ENCODE peak calls at places on chromosomes 3 and 15, in ten cellular contexts. One of them, this sample, is unnamed.

GRCh38 chr15:101652783-101653430 is 726 bp upstream of the TM2D3 start:
- DNase-seq in breast epithelium: peak; percentile 35
- DNase-seq in transverse colon: no peak
- DNase-seq in heart left ventricle: no peak
- DNase-seq in GM20000: no peak
- DNase-seq in right atrium auricular region: no peak
- DNase-seq in ascending aorta: no peak
- DNase-seq in H9: no peak
- DNase-seq in WTC11: peak; percentile 42
- DNase-seq in thoracic aorta: no peak
- DNase-seq in this sample: no peak

GRCh38 chr3:158261371-158261991 is 151.6 kb downstream of the RSRC1 start:
- DNase-seq in breast epithelium: no peak
- DNase-seq in GM20000: no peak
- DNase-seq in right atrium auricular region: no peak
- DNase-seq in H9: no peak
- DNase-seq in ascending aorta: no peak
- DNase-seq in transverse colon: no peak
- DNase-seq in thoracic aorta: no peak
- DNase-seq in heart left ventricle: no peak
- DNase-seq in WTC11: no peak
- DNase-seq in this sample: no peak

GRCh38 chr3:46904303-46905190 is 27.0 kb downstream of the PTH1R start:
- DNase-seq in breast epithelium: no peak
- DNase-seq in right atrium auricular region: no peak
- DNase-seq in WTC11: no peak
- DNase-seq in heart left ventricle: no peak
- DNase-seq in GM20000: no peak
- DNase-seq in ascending aorta: no peak
- DNase-seq in H9: no peak
- DNase-seq in thoracic aorta: no peak
- DNase-seq in transverse colon: no peak
- DNase-seq in this sample: no peak

GRCh38 chr3:10994311-10994710 is 1.8 kb downstream of the SLC6A1 start:
- DNase-seq in WTC11: no peak
- DNase-seq in thoracic aorta: no peak
- DNase-seq in right atrium auricular region: no peak
- DNase-seq in heart left ventricle: no peak
- DNase-seq in transverse colon: no peak
- DNase-seq in H9: no peak
- DNase-seq in GM20000: no peak
- DNase-seq in breast epithelium: no peak
- DNase-seq in ascending aorta: no peak
- DNase-seq in this sample: no peak

GRCh38 chr3:16482770-16483531 is 30.5 kb downstream of the RFTN1 start:
- DNase-seq in heart left ventricle: no peak
- DNase-seq in breast epithelium: no peak
- DNase-seq in thoracic aorta: no peak
- DNase-seq in transverse colon: peak; percentile 35
- DNase-seq in WTC11: peak; percentile 64
- DNase-seq in H9: peak; percentile 75
- DNase-seq in GM20000: peak; percentile 61
- DNase-seq in ascending aorta: no peak
- DNase-seq in right atrium auricular region: no peak
- DNase-seq in this sample: no peak

GRCh38 chr3:155895379-155895900 is 25.0 kb downstream of the GMPS start:
- DNase-seq in H9: no peak
- DNase-seq in ascending aorta: no peak
- DNase-seq in heart left ventricle: no peak
- DNase-seq in GM20000: no peak
- DNase-seq in thoracic aorta: no peak
- DNase-seq in right atrium auricular region: no peak
- DNase-seq in transverse colon: no peak
- DNase-seq in breast epithelium: no peak
- DNase-seq in WTC11: no peak
- DNase-seq in this sample: no peak

GRCh38 chr15:98103570-98103969 is 143.1 kb downstream of the ARRDC4 start:
- DNase-seq in thoracic aorta: no peak
- DNase-seq in heart left ventricle: no peak
- DNase-seq in GM20000: no peak
- DNase-seq in WTC11: no peak
- DNase-seq in transverse colon: no peak
- DNase-seq in breast epithelium: no peak
- DNase-seq in right atrium auricular region: no peak
- DNase-seq in ascending aorta: no peak
- DNase-seq in H9: no peak
- DNase-seq in this sample: no peak

GRCh38 chr3:126025116-126025729 is 56.2 kb downstream of the ROPN1B start:
- DNase-seq in WTC11: no peak
- DNase-seq in GM20000: no peak
- DNase-seq in transverse colon: no peak
- DNase-seq in heart left ventricle: no peak
- DNase-seq in thoracic aorta: no peak
- DNase-seq in ascending aorta: no peak
- DNase-seq in right atrium auricular region: no peak
- DNase-seq in breast epithelium: no peak
- DNase-seq in H9: peak; percentile 22
- DNase-seq in this sample: no peak

GRCh38 chr3:174769171-174769570 is 90.0 kb upstream of the NAALADL2 start:
- DNase-seq in transverse colon: no peak
- DNase-seq in thoracic aorta: no peak
- DNase-seq in ascending aorta: no peak
- DNase-seq in breast epithelium: no peak
- DNase-seq in H9: no peak
- DNase-seq in WTC11: no peak
- DNase-seq in GM20000: no peak
- DNase-seq in right atrium auricular region: no peak
- DNase-seq in heart left ventricle: no peak
- DNase-seq in this sample: no peak

GRCh38 chr15:25176991-25177954 is 222.5 kb downstream of the SNRPN start:
- DNase-seq in H9: no peak
- DNase-seq in right atrium auricular region: peak; percentile 38
- DNase-seq in heart left ventricle: peak; percentile 42
- DNase-seq in thoracic aorta: no peak
- DNase-seq in WTC11: peak; percentile 5
- DNase-seq in breast epithelium: peak; percentile 6
- DNase-seq in GM20000: no peak
- DNase-seq in ascending aorta: no peak
- DNase-seq in transverse colon: peak; percentile 2
- DNase-seq in this sample: peak; percentile 13

GRCh38 chr3:48979451-48979850 is 10.6 kb upstream of the P4HTM start:
- DNase-seq in transverse colon: no peak
- DNase-seq in thoracic aorta: no peak
- DNase-seq in heart left ventricle: no peak
- DNase-seq in breast epithelium: no peak
- DNase-seq in ascending aorta: no peak
- DNase-seq in WTC11: no peak
- DNase-seq in H9: no peak
- DNase-seq in GM20000: no peak
- DNase-seq in right atrium auricular region: no peak
- DNase-seq in this sample: no peak

GRCh38 chr15:88681610-88682221 is 42.9 kb downstream of the ISG20 start:
- DNase-seq in thoracic aorta: no peak
- DNase-seq in transverse colon: no peak
- DNase-seq in WTC11: no peak
- DNase-seq in ascending aorta: no peak
- DNase-seq in right atrium auricular region: peak; percentile 54
- DNase-seq in H9: no peak
- DNase-seq in GM20000: no peak
- DNase-seq in heart left ventricle: no peak
- DNase-seq in breast epithelium: no peak
- DNase-seq in this sample: no peak

GRCh38 chr3:79515072-79515471 is 252.7 kb downstream of the ROBO1 start:
- DNase-seq in transverse colon: no peak
- DNase-seq in thoracic aorta: no peak
- DNase-seq in heart left ventricle: no peak
- DNase-seq in WTC11: no peak
- DNase-seq in H9: no peak
- DNase-seq in breast epithelium: peak; percentile 35
- DNase-seq in ascending aorta: no peak
- DNase-seq in GM20000: no peak
- DNase-seq in right atrium auricular region: no peak
- DNase-seq in this sample: no peak

GRCh38 chr3:79516795-79517194 is 251.0 kb downstream of the ROBO1 start:
- DNase-seq in breast epithelium: no peak
- DNase-seq in transverse colon: no peak
- DNase-seq in heart left ventricle: no peak
- DNase-seq in right atrium auricular region: no peak
- DNase-seq in H9: no peak
- DNase-seq in GM20000: no peak
- DNase-seq in ascending aorta: no peak
- DNase-seq in WTC11: no peak
- DNase-seq in thoracic aorta: no peak
- DNase-seq in this sample: no peak

GRCh38 chr3:79521221-79521848 is 246.5 kb downstream of the ROBO1 start:
- DNase-seq in GM20000: no peak
- DNase-seq in breast epithelium: no peak
- DNase-seq in thoracic aorta: no peak
- DNase-seq in transverse colon: no peak
- DNase-seq in right atrium auricular region: no peak
- DNase-seq in WTC11: no peak
- DNase-seq in ascending aorta: no peak
- DNase-seq in heart left ventricle: no peak
- DNase-seq in H9: no peak
- DNase-seq in this sample: no peak

GRCh38 chr3:79517766-79518413 is 249.9 kb downstream of the ROBO1 start:
- DNase-seq in thoracic aorta: no peak
- DNase-seq in breast epithelium: no peak
- DNase-seq in H9: no peak
- DNase-seq in heart left ventricle: no peak
- DNase-seq in ascending aorta: no peak
- DNase-seq in right atrium auricular region: no peak
- DNase-seq in WTC11: peak; percentile 32
- DNase-seq in GM20000: no peak
- DNase-seq in transverse colon: no peak
- DNase-seq in this sample: no peak
- TF ChIP-seq CTCF in thoracic aorta: no peak
- TF ChIP-seq CTCF in breast epithelium: no peak
- TF ChIP-seq CTCF in H9: peak; percentile 85
- TF ChIP-seq CTCF in heart left ventricle: no peak
- TF ChIP-seq CTCF in ascending aorta: no peak
- TF ChIP-seq CTCF in right atrium auricular region: no peak
- TF ChIP-seq CTCF in WTC11: no peak
- TF ChIP-seq CTCF in GM20000: peak; percentile 43
- TF ChIP-seq CTCF in transverse colon: peak; percentile 22
- TF ChIP-seq CTCF in this sample: no peak

DNA sequence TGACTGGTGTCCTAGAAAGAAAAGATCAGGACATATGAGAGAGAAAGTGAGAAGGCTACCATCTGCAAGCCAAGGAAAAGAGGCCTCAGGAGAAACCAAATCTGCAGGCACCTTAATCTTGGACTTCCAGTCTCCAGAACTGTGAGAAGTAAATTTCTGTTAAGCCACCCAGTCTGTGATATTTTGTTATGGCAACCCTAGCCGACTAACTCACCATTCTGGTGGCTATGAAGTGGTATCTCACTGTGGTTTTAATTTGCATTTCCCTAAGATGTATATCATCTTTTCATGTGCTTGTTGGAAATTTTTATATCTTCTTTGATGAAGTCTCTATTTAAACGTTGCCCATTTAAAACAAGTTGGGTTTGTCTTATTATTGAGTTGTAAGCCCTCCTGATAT is 40.6 kb downstream of the ILDR1 start:
- DNase-seq in transverse colon: no peak
- DNase-seq in right atrium auricular region: no peak
- DNase-seq in breast epithelium: no peak
- DNase-seq in ascending aorta: no peak
- DNase-seq in thoracic aorta: no peak
- DNase-seq in H9: no peak
- DNase-seq in WTC11: no peak
- DNase-seq in heart left ventricle: no peak
- DNase-seq in GM20000: no peak
- DNase-seq in this sample: no peak
- TF ChIP-seq CTCF in transverse colon: no peak
- TF ChIP-seq CTCF in right atrium auricular region: no peak
- TF ChIP-seq CTCF in breast epithelium: no peak
- TF ChIP-seq CTCF in ascending aorta: no peak
- TF ChIP-seq CTCF in thoracic aorta: no peak
- TF ChIP-seq CTCF in H9: no peak
- TF ChIP-seq CTCF in WTC11: no peak
- TF ChIP-seq CTCF in heart left ventricle: no peak
- TF ChIP-seq CTCF in GM20000: no peak
- TF ChIP-seq CTCF in this sample: no peak

GRCh38 chr3:61686228-61686648 is 124.9 kb downstream of the PTPRG start:
- DNase-seq in H9: no peak
- DNase-seq in right atrium auricular region: no peak
- DNase-seq in WTC11: no peak
- DNase-seq in thoracic aorta: no peak
- DNase-seq in ascending aorta: no peak
- DNase-seq in heart left ventricle: no peak
- DNase-seq in GM20000: no peak
- DNase-seq in transverse colon: no peak
- DNase-seq in breast epithelium: no peak
- DNase-seq in this sample: no peak
- TF ChIP-seq CTCF in H9: no peak
- TF ChIP-seq CTCF in right atrium auricular region: no peak
- TF ChIP-seq CTCF in WTC11: no peak
- TF ChIP-seq CTCF in thoracic aorta: no peak
- TF ChIP-seq CTCF in ascending aorta: no peak
- TF ChIP-seq CTCF in heart left ventricle: no peak
- TF ChIP-seq CTCF in GM20000: no peak
- TF ChIP-seq CTCF in transverse colon: no peak
- TF ChIP-seq CTCF in breast epithelium: no peak
- TF ChIP-seq CTCF in this sample: no peak

GRCh38 chr3:38036906-38037305 is 2.1 kb upstream of the DLEC1 start:
- DNase-seq in H9: no peak
- DNase-seq in WTC11: no peak
- DNase-seq in GM20000: no peak
- DNase-seq in ascending aorta: no peak
- DNase-seq in thoracic aorta: no peak
- DNase-seq in right atrium auricular region: no peak
- DNase-seq in heart left ventricle: no peak
- DNase-seq in transverse colon: no peak
- DNase-seq in breast epithelium: no peak
- DNase-seq in this sample: no peak

GRCh38 chr3:38039101-38039898 is at the start of gene DLEC1:
- DNase-seq in GM20000: peak; percentile 89
- DNase-seq in H9: peak; percentile 87
- DNase-seq in ascending aorta: no peak
- DNase-seq in breast epithelium: no peak
- DNase-seq in transverse colon: peak; percentile 89
- DNase-seq in thoracic aorta: no peak
- DNase-seq in heart left ventricle: peak; percentile 84
- DNase-seq in WTC11: peak; percentile 81
- DNase-seq in right atrium auricular region: peak; percentile 76
- DNase-seq in this sample: no peak

GRCh38 chr3:38038447-38038911 is 529 bp upstream of the DLEC1 start:
- DNase-seq in WTC11: no peak
- DNase-seq in heart left ventricle: no peak
- DNase-seq in breast epithelium: no peak
- DNase-seq in GM20000: no peak
- DNase-seq in ascending aorta: no peak
- DNase-seq in H9: no peak
- DNase-seq in transverse colon: no peak
- DNase-seq in thoracic aorta: no peak
- DNase-seq in right atrium auricular region: no peak
- DNase-seq in this sample: no peak

GRCh38 chr3:38040400-38040799 is 1.4 kb downstream of the DLEC1 start:
- DNase-seq in breast epithelium: no peak
- DNase-seq in right atrium auricular region: no peak
- DNase-seq in H9: no peak
- DNase-seq in WTC11: no peak
- DNase-seq in thoracic aorta: no peak
- DNase-seq in GM20000: no peak
- DNase-seq in heart left ventricle: no peak
- DNase-seq in transverse colon: peak; percentile 51
- DNase-seq in ascending aorta: no peak
- DNase-seq in this sample: no peak

GRCh38 chr3:38039899-38040261 is 872 bp downstream of the DLEC1 start:
- DNase-seq in H9: peak; percentile 66
- DNase-seq in ascending aorta: peak; percentile 59
- DNase-seq in WTC11: no peak
- DNase-seq in heart left ventricle: peak; percentile 81
- DNase-seq in transverse colon: peak; percentile 80
- DNase-seq in breast epithelium: peak; percentile 55
- DNase-seq in thoracic aorta: no peak
- DNase-seq in GM20000: peak; percentile 64
- DNase-seq in right atrium auricular region: peak; percentile 89
- DNase-seq in this sample: no peak
- TF ChIP-seq CTCF in H9: no peak
- TF ChIP-seq CTCF in ascending aorta: peak; percentile 25
- TF ChIP-seq CTCF in WTC11: no peak
- TF ChIP-seq CTCF in heart left ventricle: peak; percentile 32
- TF ChIP-seq CTCF in transverse colon: peak; percentile 37
- TF ChIP-seq CTCF in breast epithelium: peak; percentile 17
- TF ChIP-seq CTCF in thoracic aorta: peak; percentile 17
- TF ChIP-seq CTCF in GM20000: peak; percentile 38
- TF ChIP-seq CTCF in right atrium auricular region: no peak
- TF ChIP-seq CTCF in this sample: no peak

This sample was measured in omental fat pad.